ENCODE peak calls at places on chromosomes 12 and 14, in six cellular contexts. E is colonic mucosa, S is fibroblast of lung, J is aorta, P is dorsolateral prefrontal cortex, M is caudate nucleus. R is an unnamed sample.

GRCh38 chr12:10695852-10696251 is 22.0 kb upstream of the STYK1 start:
- DNase-seq in E (no peak), S (no peak), J (no peak), P (no peak), M (no peak), R (no peak)

GRCh38 chr14:52354257-52354656 is 40.1 kb downstream of the PTGER2 start:
- DNase-seq in E (no peak), S (peak; percentile 53), J (no peak), P (no peak), M (no peak), R (no peak)

GRCh38 chr14:22791302-22791701 is 23.9 kb downstream of the SLC7A7 start:
- DNase-seq in E (no peak), S (peak; percentile 53), J (no peak), P (no peak), M (no peak), R (no peak)

GRCh38 chr14:104787736-104788532 is 7.6 kb downstream of the AKT1 start:
- DNase-seq in E (no peak), S (no peak), J (peak; percentile 82), P (no peak), M (no peak), R (no peak)

GRCh38 chr12:122985590-122986257 is 5.2 kb downstream of the ARL6IP4 start:
- DNase-seq in E (no peak), S (no peak), J (no peak), P (no peak), M (no peak), R (no peak)

GRCh38 chr12:114316076-114316475 is 89.9 kb downstream of the TBX5 start:
- DNase-seq in E (no peak), S (peak; percentile 43), J (peak; percentile 49), P (no peak), M (no peak), R (no peak)

GRCh38 chr14:73242274-73242960 is 5.1 kb downstream of the PAPLN start:
- DNase-seq in E (no peak), S (peak; percentile 51), J (peak; percentile 33), P (no peak), M (no peak), R (no peak)

GRCh38 chr14:52069617-52070431 is 965 bp upstream of the NID2 start:
- DNase-seq in E (peak; percentile 27), S (peak; percentile 69), J (no peak), P (no peak), M (no peak), R (no peak)

GRCh38 chr14:64465856-64466554 is 706 bp downstream of the AKAP5 start:
- DNase-seq in E (peak; percentile 45), S (peak; percentile 39), J (no peak), P (peak; percentile 41), M (no peak), R (peak; percentile 35)

GRCh38 chr12:113208041-113208934 is 13.0 kb upstream of the TPCN1 start:
- DNase-seq in E (peak; percentile 54), S (peak; percentile 83), J (peak; percentile 85), P (no peak), M (no peak), R (peak; percentile 47)

GRCh38 chr12:107477946-107478610 is 207.5 kb upstream of the PWP1 start:
- DNase-seq in E (no peak), S (no peak), J (no peak), P (no peak), M (no peak), R (no peak)

GRCh38 chr14:52395728-52396127 is 81.6 kb downstream of the PTGER2 start:
- DNase-seq in E (no peak), S (no peak), J (no peak), P (no peak), M (no peak), R (no peak)

GRCh38 chr14:93937519-93937918 is 10.4 kb downstream of the FAM181A start:
- DNase-seq in E (no peak), S (no peak), J (no peak), P (no peak), M (no peak), R (no peak)

GRCh38 chr14:36655963-36656768 is 5.5 kb upstream of the PAX9 start:
- DNase-seq in E (peak; percentile 54), S (no peak), J (no peak), P (no peak), M (no peak), R (no peak)

GRCh38 chr12:13435535-13435934 is 239.0 kb downstream of the EMP1 start:
- DNase-seq in E (no peak), S (no peak), J (no peak), P (no peak), M (no peak), R (no peak)

GRCh38 chr14:22249775-22250174 is 339.2 kb downstream of the DAD1 start:
- DNase-seq in E (no peak), S (no peak), J (no peak), P (no peak), M (no peak), R (no peak)

GRCh38 chr12:116366456-116366776 is 88.9 kb upstream of the MED13L start:
- DNase-seq in E (no peak), S (no peak), J (no peak), P (no peak), M (no peak), R (no peak)

GRCh38 chr14:69685716-69686115 is 74.3 kb downstream of the SUSD6 start:
- DNase-seq in E (no peak), S (peak; percentile 67), J (peak; percentile 69), P (peak; percentile 78), M (peak; percentile 24), R (peak; percentile 64)

GRCh38 chr12:30701056-30701455 is 5.4 kb upstream of the IPO8 start:
- DNase-seq in E (no peak), S (peak; percentile 55), J (no peak), P (no peak), M (no peak), R (no peak)

GRCh38 chr12:11653215-11653753 is 3.8 kb downstream of the ETV6 start:
- DNase-seq in E (no peak), S (peak; percentile 23), J (no peak), P (no peak), M (no peak), R (no peak)

GRCh38 chr12:96258451-96258933 is 64.3 kb downstream of the ELK3 start:
- DNase-seq in E (peak; percentile 37), S (peak; percentile 87), J (peak; percentile 78), P (peak; percentile 28), M (no peak), R (no peak)

GRCh38 chr14:104346608-104347007 is 208.2 kb downstream of the KIF26A start:
- DNase-seq in E (no peak), S (no peak), J (no peak), P (peak; percentile 10), M (no peak), R (no peak)

GRCh38 chr12:88388566-88389269 is 191.6 kb downstream of the KITLG start:
- DNase-seq in E (no peak), S (no peak), J (no peak), P (no peak), M (no peak), R (no peak)

GRCh38 chr12:47231456-47231855 is 151.7 kb upstream of the AMIGO2 start:
- DNase-seq in E (no peak), S (no peak), J (no peak), P (no peak), M (no peak), R (no peak)

GRCh38 chr12:51907083-51907863 is at the start of gene ACVRL1:
- DNase-seq in E (peak; percentile 60), S (peak; percentile 17), J (no peak), P (no peak), M (no peak), R (peak; percentile 10)

GRCh38 chr14:102187583-102188001 is 47.9 kb downstream of the WDR20 start:
- DNase-seq in E (no peak), S (no peak), J (no peak), P (no peak), M (no peak), R (no peak)

GRCh38 chr14:91796622-91797347 is 64.9 kb upstream of the CATSPERB start:
- DNase-seq in E (no peak), S (peak; percentile 19), J (no peak), P (no peak), M (no peak), R (no peak)

GRCh38 chr14:104889374-104889755 is 24.3 kb downstream of the CEP170B start:
- DNase-seq in E (no peak), S (no peak), J (peak; percentile 38), P (no peak), M (no peak), R (no peak)

GRCh38 chr12:110880651-110881050 is 33.9 kb downstream of the CCDC63 start:
- DNase-seq in E (no peak), S (no peak), J (no peak), P (no peak), M (no peak), R (no peak)

GRCh38 chr12:53062011-53062961 is 12.4 kb downstream of the TNS2 start:
- DNase-seq in E (peak; percentile 18), S (no peak), J (no peak), P (peak; percentile 17), M (no peak), R (peak; percentile 14)

GRCh38 chr14:59688224-59689170 is 111.9 kb upstream of the CCDC175 start:
- DNase-seq in E (peak; percentile 57), S (peak; percentile 39), J (peak; percentile 75), P (peak; percentile 37), M (no peak), R (no peak)

GRCh38 chr14:99143793-99144192 is 128.2 kb downstream of the BCL11B start:
- DNase-seq in E (no peak), S (no peak), J (no peak), P (no peak), M (no peak), R (no peak)

GRCh38 chr12:130372936-130373335 is 35.2 kb downstream of the PIWIL1 start:
- DNase-seq in E (no peak), S (no peak), J (no peak), P (no peak), M (no peak), R (no peak)

GRCh38 chr12:4958697-4959375 is 49.1 kb downstream of the KCNA1 start:
- DNase-seq in E (no peak), S (no peak), J (no peak), P (no peak), M (no peak), R (no peak)

GRCh38 chr12:127823801-127824200 is 443.2 kb upstream of the TMEM132C start:
- DNase-seq in E (no peak), S (no peak), J (no peak), P (no peak), M (no peak), R (no peak)

GRCh38 chr14:50082784-50083466 is 33.4 kb downstream of the VCPKMT start:
- DNase-seq in E (no peak), S (peak; percentile 36), J (peak; percentile 66), P (peak; percentile 54), M (no peak), R (no peak)
- H3K27ac ChIP-seq in E (peak overlapping the region; percentile 62), S (no peak overlapping the region), J (no peak overlapping the region), P (no peak overlapping the region), M (no peak overlapping the region), R (peak overlapping the region; percentile 87)

GRCh38 chr14:61140271-61140670 is 140.9 kb downstream of the TMEM30B start:
- DNase-seq in E (no peak), S (no peak), J (no peak), P (no peak), M (no peak), R (no peak)
- H3K27ac ChIP-seq in E (no peak overlapping the region), S (peak overlapping the region; percentile 16), J (no peak overlapping the region), P (no peak overlapping the region), M (no peak overlapping the region), R (no peak overlapping the region)

GRCh38 chr12:69527506-69528272 is 57.5 kb downstream of the FRS2 start:
- DNase-seq in E (no peak), S (peak; percentile 68), J (no peak), P (no peak), M (no peak), R (no peak)
- H3K27ac ChIP-seq in E (no peak overlapping the region), S (peak overlapping the region; percentile 49), J (peak overlapping the region; percentile 36), P (no peak overlapping the region), M (no peak overlapping the region), R (no peak overlapping the region)

GRCh38 chr12:15545329-15545728 is 223.0 kb downstream of the PTPRO start:
- DNase-seq in E (no peak), S (no peak), J (no peak), P (no peak), M (no peak), R (no peak)
- H3K27ac ChIP-seq in E (peak overlapping the region; percentile 38), S (no peak overlapping the region), J (no peak overlapping the region), P (no peak overlapping the region), M (no peak overlapping the region), R (no peak overlapping the region)